ENCODE peak calls at places on chromosomes 5 and 9, in seven cellular contexts. X is body of pancreas; N is CD4-positive, alpha-beta T cell; Q is H9; H is heart right ventricle; W is WERI-Rb-1; F is lung. R is an unnamed sample.

GRCh38 chr9:83307051-83307724 is 231.0 kb downstream of the FRMD3 start:
- DNase-seq in X (no peak), N (no peak), Q (no peak), H (no peak), W (no peak), F (no peak), R (no peak)

GRCh38 chr9:35882996-35883395 is 12.8 kb upstream of the OR13J1 start:
- DNase-seq in X (no peak), N (no peak), Q (no peak), H (no peak), W (no peak), F (no peak), R (no peak)

GRCh38 chr5:137142371-137143243 is 356.5 kb downstream of the SPOCK1 start:
- DNase-seq in X (peak), N (no peak), Q (no peak), H (peak), W (peak), F (no peak), R (no peak)

GRCh38 chr5:100446879-100447278 is 88.3 kb upstream of the FAM174A start:
- DNase-seq in X (no peak), N (no peak), Q (no peak), H (no peak), W (no peak), F (no peak), R (no peak)

GRCh38 chr9:3032898-3033297 is 189.0 kb upstream of the PUM3 start:
- DNase-seq in X (no peak), N (no peak), Q (no peak), H (no peak), W (no peak), F (no peak), R (no peak)

GRCh38 chr9:94996638-94997037 is 270.1 kb downstream of the AOPEP start:
- DNase-seq in X (no peak), N (no peak), Q (no peak), H (no peak), W (no peak), F (no peak), R (no peak)

GRCh38 chr9:22813520-22813919 is 366.9 kb downstream of the DMRTA1 start:
- DNase-seq in X (no peak), N (no peak), Q (no peak), H (no peak), W (peak), F (no peak), R (no peak)

GRCh38 chr5:79436224-79436623 is 77.7 kb downstream of the HOMER1 start:
- DNase-seq in X (no peak), N (no peak), Q (no peak), H (no peak), W (no peak), F (no peak), R (no peak)

GRCh38 chr9:133113163-133113927 is 7.7 kb downstream of the RALGDS start:
- DNase-seq in X (no peak), N (no peak), Q (no peak), H (peak), W (peak), F (peak), R (peak)

GRCh38 chr9:133731876-133732321 is 6.3 kb downstream of the SARDH start:
- DNase-seq in X (peak), N (no peak), Q (peak), H (no peak), W (peak), F (peak), R (no peak)

GRCh38 chr9:114096041-114096511 is 3.0 kb downstream of the KIF12 start:
- DNase-seq in X (peak), N (no peak), Q (peak), H (no peak), W (peak), F (no peak), R (peak)

GRCh38 chr5:74055446-74056097 is 429.6 kb downstream of the ARHGEF28 start:
- DNase-seq in X (no peak), N (no peak), Q (no peak), H (no peak), W (peak), F (no peak), R (no peak)

GRCh38 chr9:127711226-127711701 is 4.2 kb downstream of the PTRH1 start:
- DNase-seq in X (no peak), N (no peak), Q (no peak), H (no peak), W (no peak), F (no peak), R (no peak)

GRCh38 chr9:82080265-82080664 is 91.7 kb downstream of the SPATA31D1 start:
- DNase-seq in X (no peak), N (no peak), Q (no peak), H (no peak), W (no peak), F (no peak), R (no peak)

GRCh38 chr9:82082563-82082962 is 94.0 kb downstream of the SPATA31D1 start:
- DNase-seq in X (no peak), N (no peak), Q (no peak), H (no peak), W (no peak), F (no peak), R (no peak)

DNA sequence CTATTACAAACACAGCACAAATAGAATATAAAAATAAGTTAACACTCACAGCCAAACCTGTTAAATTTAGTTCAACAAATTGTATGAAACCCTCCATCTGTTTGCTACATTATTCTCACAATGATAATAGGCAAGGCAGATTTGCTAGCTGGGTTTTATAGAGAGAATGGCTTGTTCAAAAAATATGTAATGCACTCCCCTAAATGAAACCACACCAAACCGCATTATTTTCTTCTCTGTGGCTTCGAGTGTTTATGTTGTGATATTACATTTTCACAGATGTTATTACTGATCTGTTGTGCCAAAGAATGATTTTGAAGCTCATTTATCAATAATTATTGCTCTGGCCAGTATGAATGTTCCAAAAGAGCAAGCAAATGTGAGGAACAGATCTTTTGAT is 92.9 kb downstream of the SPATA31D1 start:
- DNase-seq in X (no peak), N (no peak), Q (no peak), H (no peak), W (no peak), F (no peak), R (no peak)
- H3K27ac ChIP-seq in X (no peak), N (no peak), Q (no peak), H (no peak), W (no peak), F (no peak), R (no peak)

GRCh38 chr9:77978086-77978781 is 53.4 kb downstream of the GNAQ start:
- DNase-seq in X (no peak), N (no peak), Q (no peak), H (no peak), W (no peak), F (no peak), R (no peak)
- H3K27ac ChIP-seq in X (no peak), N (peak), Q (no peak), H (peak), W (no peak), F (no peak), R (no peak)

GRCh38 chr5:72246239-72246580 is 73.8 kb downstream of the MRPS27 start:
- DNase-seq in X (no peak), N (no peak), Q (no peak), H (no peak), W (no peak), F (no peak), R (no peak)

GRCh38 chr5:72251386-72251785 is 68.7 kb downstream of the MRPS27 start:
- DNase-seq in X (no peak), N (no peak), Q (no peak), H (no peak), W (peak), F (no peak), R (no peak)

GRCh38 chr5:72246954-72247442 is 73.0 kb downstream of the MRPS27 start:
- DNase-seq in X (no peak), N (no peak), Q (no peak), H (no peak), W (no peak), F (no peak), R (no peak)

GRCh38 chr5:72245517-72246238 is 74.4 kb downstream of the MRPS27 start:
- DNase-seq in X (no peak), N (no peak), Q (no peak), H (no peak), W (peak), F (no peak), R (no peak)

DNA sequence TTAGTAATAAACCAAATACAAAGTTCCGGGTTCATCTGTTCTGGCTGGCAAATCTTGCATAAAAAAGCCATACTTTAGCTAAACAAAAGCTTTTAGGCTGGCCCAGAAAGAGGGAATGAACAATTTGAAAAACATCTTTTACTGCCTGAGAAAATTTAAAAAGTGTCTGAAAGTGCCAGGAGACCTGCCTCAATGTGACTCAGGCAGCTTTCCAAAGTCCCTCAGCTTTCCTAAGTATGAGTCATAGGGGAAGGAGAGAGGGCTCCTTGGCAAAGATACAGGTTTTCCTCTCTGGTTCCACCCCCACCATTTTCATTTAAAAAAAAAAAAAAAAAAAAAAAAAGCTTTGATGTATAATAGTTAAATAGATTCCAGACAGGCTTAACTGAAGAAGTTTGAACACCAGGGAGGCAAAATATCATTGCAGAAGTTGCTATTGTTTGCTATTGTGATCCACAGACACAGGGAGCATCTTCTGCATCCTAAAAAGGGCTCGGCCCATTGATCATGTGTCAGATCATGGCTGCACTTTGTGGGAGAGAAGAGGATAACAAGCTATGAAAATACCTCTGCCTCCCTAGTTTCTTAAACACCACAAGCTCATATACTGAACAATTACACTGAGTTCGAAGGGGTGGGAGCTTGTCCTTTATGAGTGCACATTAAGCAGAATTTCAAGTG is 71.5 kb downstream of the MRPS27 start:
- DNase-seq in X (peak), N (no peak), Q (no peak), H (peak), W (no peak), F (peak), R (peak)
- H3K27ac ChIP-seq in X (no peak), N (no peak), Q (no peak), H (peak), W (peak), F (no peak), R (peak)

GRCh38 chr5:42875785-42876374 is 64.2 kb upstream of the SELENOP start:
- DNase-seq in X (no peak), N (no peak), Q (no peak), H (no peak), W (no peak), F (no peak), R (no peak)

GRCh38 chr5:42874621-42875198 is 63.0 kb upstream of the SELENOP start:
- DNase-seq in X (no peak), N (no peak), Q (no peak), H (no peak), W (no peak), F (no peak), R (no peak)

GRCh38 chr5:42875211-42875610 is 63.5 kb upstream of the SELENOP start:
- DNase-seq in X (no peak), N (no peak), Q (no peak), H (no peak), W (no peak), F (no peak), R (no peak)

GRCh38 chr5:42879267-42879666 is 67.6 kb upstream of the SELENOP start:
- DNase-seq in X (no peak), N (no peak), Q (no peak), H (no peak), W (no peak), F (no peak), R (no peak)

GRCh38 chr5:42876375-42876844 is 64.7 kb upstream of the SELENOP start:
- DNase-seq in X (no peak), N (no peak), Q (no peak), H (no peak), W (no peak), F (no peak), R (no peak)
- H3K27ac ChIP-seq in X (no peak), N (no peak), Q (no peak), H (no peak), W (no peak), F (no peak), R (no peak)

DNA sequence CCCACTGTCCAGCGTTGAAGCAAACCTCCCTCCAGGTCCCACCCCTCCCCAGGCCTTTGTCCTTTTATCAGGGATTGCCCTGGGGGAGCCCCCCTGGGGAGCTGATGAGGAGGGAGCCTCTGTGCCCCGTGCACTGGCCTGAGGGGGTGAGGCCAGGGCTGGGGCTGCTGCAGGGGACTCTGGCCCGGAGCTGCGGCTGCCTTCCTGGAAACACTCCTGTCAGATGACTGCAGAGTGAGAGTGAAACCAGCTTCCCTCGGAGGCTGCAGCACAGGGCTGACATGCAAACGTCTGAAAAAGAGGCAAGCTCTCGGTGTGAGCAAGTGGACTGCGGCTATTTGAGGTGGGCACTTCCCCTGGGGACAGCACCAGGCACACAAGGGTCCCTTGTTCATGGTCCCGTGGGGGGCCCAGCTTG is 4.6 kb upstream of the TRAF2 start:
- DNase-seq in X (no peak), N (peak), Q (no peak), H (peak), W (no peak), F (no peak), R (no peak)
- H3K27ac ChIP-seq in X (peak), N (peak), Q (no peak), H (peak), W (no peak), F (no peak), R (peak)

DNA sequence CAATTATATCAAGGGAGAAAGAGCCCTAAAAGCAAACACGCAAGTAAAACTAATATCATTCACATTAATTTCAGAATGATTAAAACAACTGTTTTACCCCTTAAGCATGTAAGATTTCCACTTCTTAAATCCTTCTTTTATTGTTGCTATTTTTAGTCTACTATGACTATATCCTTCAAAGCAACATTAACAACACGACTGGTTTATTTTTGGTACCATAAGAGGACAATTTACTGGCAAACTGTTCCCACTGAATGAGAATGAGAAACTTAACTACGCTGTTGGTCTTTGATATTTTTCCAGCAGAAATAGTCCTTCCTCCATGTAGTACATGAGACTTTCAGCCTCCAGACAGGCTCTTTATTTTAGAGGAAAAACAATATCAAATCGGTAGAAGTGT is 281.5 kb downstream of the CTNND2 start:
- DNase-seq in X (no peak), N (no peak), Q (no peak), H (no peak), W (no peak), F (no peak), R (no peak)
- H3K27ac ChIP-seq in X (no peak), N (no peak), Q (no peak), H (no peak), W (no peak), F (no peak), R (no peak)

GRCh38 chr9:73155389-73155788 is 3.7 kb downstream of the ANXA1 start:
- DNase-seq in X (no peak), N (no peak), Q (no peak), H (no peak), W (no peak), F (no peak), R (no peak)
- H3K27ac ChIP-seq in X (no peak), N (peak), Q (no peak), H (no peak), W (no peak), F (no peak), R (no peak)

GRCh38 chr5:158819840-158820620 is 279.7 kb downstream of the EBF1 start:
- DNase-seq in X (no peak), N (no peak), Q (no peak), H (no peak), W (no peak), F (no peak), R (no peak)

GRCh38 chr5:158824167-158824882 is 275.4 kb downstream of the EBF1 start:
- DNase-seq in X (no peak), N (no peak), Q (no peak), H (no peak), W (no peak), F (no peak), R (no peak)

GRCh38 chr5:158820891-158821290 is 278.8 kb downstream of the EBF1 start:
- DNase-seq in X (no peak), N (no peak), Q (no peak), H (no peak), W (no peak), F (no peak), R (no peak)

GRCh38 chr5:158821321-158821720 is 278.4 kb downstream of the EBF1 start:
- DNase-seq in X (no peak), N (no peak), Q (no peak), H (no peak), W (no peak), F (no peak), R (no peak)

DNA sequence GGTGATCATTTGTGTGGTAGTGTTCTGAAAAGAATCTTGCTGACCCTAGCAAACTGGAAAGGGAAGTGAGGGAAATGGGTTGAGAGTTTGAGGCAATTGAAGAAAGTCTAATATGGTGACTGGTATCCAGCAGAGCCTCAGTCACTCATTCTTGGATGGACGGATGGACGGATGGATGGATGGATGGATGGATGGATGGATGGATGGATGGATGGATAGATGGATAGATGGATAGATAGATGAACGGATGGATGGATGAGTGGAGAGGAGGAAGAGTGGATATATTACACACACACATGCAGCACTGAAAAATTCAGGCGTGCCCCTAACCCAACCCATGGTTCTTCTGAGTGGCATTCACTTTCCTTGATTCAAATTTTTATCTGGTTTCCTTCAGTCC is 277.6 kb downstream of the EBF1 start:
- DNase-seq in X (no peak), N (no peak), Q (no peak), H (no peak), W (no peak), F (no peak), R (no peak)
- H3K27ac ChIP-seq in X (no peak), N (no peak), Q (no peak), H (no peak), W (no peak), F (no peak), R (no peak)

GRCh38 chr5:149658299-149658698 is 71.8 kb upstream of the PPARGC1B start:
- DNase-seq in X (peak), N (no peak), Q (no peak), H (peak), W (no peak), F (no peak), R (no peak)
- H3K27ac ChIP-seq in X (no peak), N (no peak), Q (no peak), H (peak), W (no peak), F (peak), R (no peak)

GRCh38 chr9:70479880-70480291 is 65.4 kb upstream of the KLF9 start:
- DNase-seq in X (peak), N (no peak), Q (peak), H (no peak), W (peak), F (no peak), R (no peak)

GRCh38 chr9:70480405-70480980 is 66.0 kb upstream of the KLF9 start:
- DNase-seq in X (peak), N (no peak), Q (no peak), H (peak), W (peak), F (peak), R (peak)

GRCh38 chr9:70478963-70479641 is 64.6 kb upstream of the KLF9 start:
- DNase-seq in X (peak), N (no peak), Q (no peak), H (no peak), W (no peak), F (peak), R (peak)

GRCh38 chr9:70484232-70485130 is 70.0 kb upstream of the KLF9 start:
- DNase-seq in X (peak), N (no peak), Q (peak), H (peak), W (peak), F (no peak), R (no peak)

DNA sequence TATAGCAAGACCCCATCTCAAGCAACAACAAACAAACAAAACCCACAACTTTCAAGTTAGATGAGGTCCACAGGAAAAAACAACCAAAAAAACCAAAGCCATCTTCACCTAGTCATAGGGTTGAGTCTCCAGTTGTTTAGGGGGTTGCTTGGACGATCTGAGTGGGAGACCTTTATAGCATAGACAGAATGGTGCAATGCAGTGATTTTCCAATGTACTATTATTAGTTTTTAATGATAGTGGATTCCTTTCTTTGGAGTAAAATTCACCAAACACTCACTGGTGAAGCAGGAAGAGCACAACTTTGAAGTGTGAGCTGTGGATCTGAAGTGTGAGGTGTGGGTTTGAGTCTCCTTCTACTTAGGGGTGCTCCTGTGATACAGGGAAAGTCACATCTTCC is 67.0 kb upstream of the KLF9 start:
- DNase-seq in X (no peak), N (no peak), Q (no peak), H (no peak), W (no peak), F (no peak), R (no peak)
- H3K27ac ChIP-seq in X (peak), N (no peak), Q (no peak), H (peak), W (no peak), F (peak), R (peak)

R was measured in suprapubic skin.